ENCODE peak calls at places on chromosome 16, in six cellular contexts. Y is GM12878, Q is A549, A is IMR-90, H is K562, J is HepG2. C is an unnamed sample.

GRCh38 chr16:66604376-66605176 is at the start of gene CMTM3:
- DNase-seq in Y (no peak), Q (peak; percentile 67), A (peak; percentile 45), H (peak; percentile 92), J (peak; percentile 54), C (peak; percentile 82)

GRCh38 chr16:4465977-4466779 is 8.2 kb downstream of the NMRAL1 start:
- DNase-seq in Y (no peak), Q (no peak), A (no peak), H (no peak), J (no peak), C (no peak)

GRCh38 chr16:11612110-11612981 is 25.6 kb upstream of the LITAF start:
- DNase-seq in Y (no peak), Q (no peak), A (no peak), H (peak; percentile 55), J (peak; percentile 83), C (no peak)

GRCh38 chr16:49701867-49702494 is 153.9 kb downstream of the ZNF423 start:
- DNase-seq in Y (no peak), Q (no peak), A (no peak), H (no peak), J (no peak), C (peak; percentile 73)

GRCh38 chr16:19817122-19817521 is 67.5 kb downstream of the GPRC5B start:
- DNase-seq in Y (no peak), Q (no peak), A (no peak), H (no peak), J (no peak), C (no peak)

GRCh38 chr16:88289549-88290344 is 93.0 kb upstream of the ZNF469 start:
- DNase-seq in Y (no peak), Q (no peak), A (no peak), H (no peak), J (no peak), C (no peak)

GRCh38 chr16:83704656-83705055 is 103.1 kb upstream of the HSBP1 start:
- DNase-seq in Y (no peak), Q (no peak), A (no peak), H (no peak), J (no peak), C (no peak)

GRCh38 chr16:54106078-54106477 is 180.5 kb downstream of the IRX3 start:
- DNase-seq in Y (no peak), Q (no peak), A (no peak), H (no peak), J (peak; percentile 23), C (no peak)

GRCh38 chr16:27195941-27196595 is 7.3 kb upstream of the KDM8 start:
- DNase-seq in Y (no peak), Q (no peak), A (no peak), H (no peak), J (no peak), C (no peak)

GRCh38 chr16:30112197-30113030 is 923 bp downstream of the GDPD3 start:
- DNase-seq in Y (no peak), Q (peak; percentile 84), A (peak; percentile 42), H (peak; percentile 78), J (peak; percentile 83), C (peak; percentile 95)

GRCh38 chr16:75244844-75245758 is 6.3 kb downstream of the BCAR1 start:
- DNase-seq in Y (no peak), Q (peak; percentile 67), A (peak; percentile 98), H (no peak), J (peak; percentile 99), C (no peak)

GRCh38 chr16:26511463-26511862 is 555.3 kb upstream of the C16orf82 start:
- DNase-seq in Y (no peak), Q (no peak), A (no peak), H (no peak), J (no peak), C (no peak)

GRCh38 chr16:82748026-82748425 is 121.3 kb downstream of the CDH13 start:
- DNase-seq in Y (no peak), Q (no peak), A (peak; percentile 66), H (no peak), J (no peak), C (no peak)

GRCh38 chr16:81140930-81141780 is 45.0 kb upstream of the GCSH start:
- DNase-seq in Y (no peak), Q (no peak), A (no peak), H (peak; percentile 57), J (peak; percentile 82), C (peak; percentile 35)

GRCh38 chr16:70483426-70483825 is 29.0 kb downstream of the FCSK start:
- DNase-seq in Y (peak; percentile 59), Q (no peak), A (no peak), H (no peak), J (no peak), C (no peak)
- TF ChIP-seq BHLHE40 in Y (no peak), Q (no peak), A (no peak), H (no peak), J (no peak), C (no peak)

GRCh38 chr16:2953706-2954105 is 10.4 kb upstream of the KREMEN2 start:
- DNase-seq in Y (no peak), Q (no peak), A (no peak), H (no peak), J (no peak), C (no peak)

GRCh38 chr16:2954228-2954627 is 9.8 kb upstream of the KREMEN2 start:
- DNase-seq in Y (no peak), Q (no peak), A (no peak), H (no peak), J (no peak), C (no peak)

GRCh38 chr16:2954647-2955381 is 9.3 kb upstream of the KREMEN2 start:
- DNase-seq in Y (no peak), Q (no peak), A (no peak), H (no peak), J (no peak), C (no peak)

GRCh38 chr16:2950773-2951172 is 13.3 kb upstream of the KREMEN2 start:
- DNase-seq in Y (no peak), Q (no peak), A (no peak), H (peak; percentile 43), J (no peak), C (no peak)

DNA sequence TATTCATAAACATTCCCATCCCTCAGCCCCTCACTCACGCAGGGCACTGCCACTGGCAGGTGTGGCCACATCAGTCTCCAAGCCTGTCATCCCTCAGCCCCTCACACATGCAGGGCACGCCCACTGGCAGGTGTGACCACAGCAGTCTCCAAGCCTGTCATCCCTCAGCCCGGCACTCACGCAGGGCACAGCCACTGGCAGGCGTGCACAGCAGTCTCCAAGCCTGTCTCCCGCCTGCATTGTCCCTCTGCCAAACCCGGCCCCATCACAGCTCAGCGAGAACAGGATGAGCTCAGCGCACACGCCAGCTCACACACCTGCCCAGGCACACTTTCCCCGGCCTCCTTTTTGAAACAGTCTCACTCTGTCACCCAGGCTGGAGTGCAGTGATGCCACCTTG is 11.4 kb upstream of the KREMEN2 start:
- DNase-seq in Y (no peak), Q (no peak), A (no peak), H (no peak), J (no peak), C (no peak)
- TF ChIP-seq BHLHE40 in Y (no peak), Q (no peak), A (no peak), H (no peak), J (no peak), C (no peak)

DNA sequence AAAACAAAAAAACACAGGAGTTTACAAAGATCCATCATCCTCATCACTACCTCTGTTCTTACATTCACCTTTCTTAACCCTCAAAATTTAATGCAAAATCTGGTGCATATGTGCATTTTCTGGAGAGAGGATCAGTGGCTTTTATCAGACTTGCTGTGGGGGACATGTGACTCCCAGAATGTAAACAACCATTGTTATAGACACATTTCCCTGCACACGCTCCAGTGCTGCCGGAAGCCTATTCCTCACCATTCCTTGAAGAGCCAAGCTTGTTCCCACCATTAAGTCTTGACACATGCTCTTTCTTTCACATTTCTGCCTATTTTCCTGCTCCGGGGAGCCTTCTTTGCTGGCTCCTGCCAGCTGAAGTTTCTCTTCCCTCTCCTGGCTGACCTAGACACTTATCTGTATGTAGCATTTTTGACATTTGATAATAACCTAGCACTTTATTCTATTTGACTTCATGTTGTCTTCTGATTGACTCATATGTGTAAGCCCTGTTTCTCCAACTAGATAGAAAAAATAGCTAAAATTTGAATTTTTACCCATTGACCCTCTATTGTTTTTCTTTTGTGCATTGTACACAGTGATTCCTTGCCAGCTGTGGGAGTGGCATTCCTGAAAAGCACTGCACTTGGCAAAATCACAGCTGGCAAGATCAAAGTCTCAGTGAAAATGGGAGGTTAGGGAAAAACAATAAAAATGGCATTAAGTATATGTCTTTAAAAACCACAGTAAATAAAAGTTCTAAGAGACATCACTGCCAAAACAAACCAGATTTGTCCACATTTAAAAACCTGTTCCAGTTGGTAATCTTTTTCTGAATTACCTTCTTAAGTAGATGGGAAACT is 76.8 kb upstream of the CIBAR2 start:
- DNase-seq in Y (no peak), Q (no peak), A (no peak), H (no peak), J (no peak), C (no peak)
- TF ChIP-seq BHLHE40 in Y (no peak), Q (no peak), A (no peak), H (no peak), J (no peak), C (no peak)

DNA sequence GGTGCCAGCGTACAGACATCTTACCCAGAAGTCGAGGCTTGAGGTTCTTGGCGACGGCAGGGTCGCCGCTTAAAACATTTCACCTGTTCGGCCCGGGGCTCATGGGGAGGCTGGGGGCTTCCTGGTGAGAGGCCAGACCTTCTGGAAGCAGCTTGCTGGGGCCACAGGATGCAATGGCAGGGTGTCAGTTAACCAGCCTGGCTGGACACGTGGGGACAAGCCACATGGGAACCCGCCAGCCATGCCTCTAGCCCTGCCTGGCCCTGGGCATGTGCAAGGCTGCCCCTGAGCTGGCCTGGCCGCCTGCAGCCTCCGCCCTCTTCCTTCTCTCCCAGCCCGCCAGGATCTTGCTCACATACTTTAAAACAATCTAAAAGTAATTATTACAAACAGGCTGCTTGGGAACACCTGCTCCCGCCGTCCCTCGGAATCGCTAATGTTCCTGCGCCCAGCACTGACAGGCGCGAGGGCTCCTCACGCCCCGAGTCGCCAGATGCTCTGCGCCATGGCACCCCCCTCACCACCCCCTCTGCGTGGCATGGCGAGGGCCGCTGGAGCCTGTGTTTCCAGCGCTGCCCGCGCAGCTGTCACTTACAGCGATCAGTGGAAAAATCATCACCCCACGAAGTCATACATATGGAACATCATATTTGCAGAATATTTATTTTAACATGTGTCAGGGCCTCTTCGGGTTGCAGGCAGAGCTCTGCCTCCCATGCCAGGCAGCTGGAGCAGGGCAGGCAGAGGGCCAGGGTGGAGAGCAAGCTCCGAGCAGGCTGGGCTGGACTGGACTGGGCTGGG is 188.7 kb upstream of the GSE1 start:
- DNase-seq in Y (no peak), Q (no peak), A (no peak), H (no peak), J (no peak), C (no peak)
- TF ChIP-seq BHLHE40 in Y (no peak), Q (no peak), A (no peak), H (no peak), J (no peak), C (no peak)

GRCh38 chr16:58628845-58629680 is 563 bp downstream of the CNOT1 start:
- DNase-seq in Y (peak; percentile 17), Q (no peak), A (peak; percentile 8), H (peak; percentile 42), J (peak; percentile 55), C (peak; percentile 21)
- TF ChIP-seq BHLHE40 in Y (no peak), Q (no peak), A (no peak), H (no peak), J (no peak), C (no peak)